ENCODE peak calls at places on chromosomes 5 and 9, in four cellular contexts. E, J, Q and H are unnamed samples.

GRCh38 chr5:169837686-169838085 is 142.6 kb downstream of the INSYN2B start:
- DNase-seq in Q (no peak), J (no peak), E (no peak), H (no peak)

GRCh38 chr5:145941096-145941676 is 4.8 kb downstream of the SH3RF2 start:
- DNase-seq in J (no peak), Q (no peak), E (no peak), H (no peak)

GRCh38 chr9:91785403-91785917 is 164.6 kb downstream of the ROR2 start:
- DNase-seq in E (no peak), J (no peak), Q (no peak), H (no peak)

GRCh38 chr9:5113994-5114748 is 71.3 kb downstream of the INSL6 start:
- DNase-seq in E (peak), J (no peak), Q (no peak), H (no peak)

GRCh38 chr9:114588150-114588663 is 638 bp downstream of the ATP6V1G1 start:
- DNase-seq in J (peak), Q (peak), E (no peak), H (no peak)

GRCh38 chr9:135291165-135291564 is 188.4 kb upstream of the PPP1R26 start:
- DNase-seq in Q (no peak), E (peak), J (no peak), H (no peak)

GRCh38 chr9:98306384-98307145 is 51.1 kb upstream of the TBC1D2 start:
- DNase-seq in J (no peak), Q (no peak), E (no peak), H (no peak)

GRCh38 chr5:144598451-144599068 is 427.9 kb downstream of the KCTD16 start:
- DNase-seq in Q (no peak), J (no peak), E (peak), H (no peak)

GRCh38 chr9:106862115-106862945 is 636 bp upstream of the ZNF462 start:
- DNase-seq in E (no peak), J (no peak), Q (peak), H (no peak)

GRCh38 chr9:133141833-133142594 is 21.0 kb upstream of the RALGDS start:
- DNase-seq in E (peak), J (peak), Q (no peak), H (peak)

GRCh38 chr9:85949591-85950335 is 8.8 kb downstream of the NAA35 start:
- DNase-seq in J (no peak), Q (no peak), E (no peak), H (no peak)

GRCh38 chr5:138276402-138277054 is 2.1 kb upstream of the GFRA3 start:
- DNase-seq in Q (peak), E (no peak), J (no peak), H (no peak)
- TF ChIP-seq CTCF in Q (no peak), E (no peak), J (no peak), H (no peak)

GRCh38 chr9:37994639-37995347 is 74.2 kb downstream of the SHB start:
- DNase-seq in J (peak), Q (peak), E (peak), H (peak)
- TF ChIP-seq CTCF in J (no peak), Q (no peak), E (no peak), H (no peak)

DNA sequence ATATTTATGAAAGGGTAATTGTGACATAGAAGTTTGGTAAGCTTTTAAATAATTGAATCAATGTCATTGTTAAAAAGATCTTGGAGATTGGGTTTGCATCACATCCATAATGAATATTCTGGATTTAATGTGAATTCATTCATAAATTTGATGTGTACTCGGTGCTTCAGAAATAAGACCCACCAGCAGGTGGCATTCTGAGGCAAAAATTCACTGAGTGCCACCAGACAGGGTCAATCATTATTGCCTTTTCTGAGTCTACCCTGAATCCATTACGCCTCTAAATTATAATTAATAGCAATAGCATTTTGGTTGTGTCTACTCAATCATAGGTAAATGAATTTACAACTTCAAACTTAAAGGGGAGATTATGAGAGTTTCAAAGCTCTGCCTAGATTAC is 1.0 kb downstream of the TRPC7 start:
- DNase-seq in J (peak), E (no peak), Q (no peak), H (no peak)
- TF ChIP-seq CTCF in J (peak), E (no peak), Q (peak), H (no peak)

DNA sequence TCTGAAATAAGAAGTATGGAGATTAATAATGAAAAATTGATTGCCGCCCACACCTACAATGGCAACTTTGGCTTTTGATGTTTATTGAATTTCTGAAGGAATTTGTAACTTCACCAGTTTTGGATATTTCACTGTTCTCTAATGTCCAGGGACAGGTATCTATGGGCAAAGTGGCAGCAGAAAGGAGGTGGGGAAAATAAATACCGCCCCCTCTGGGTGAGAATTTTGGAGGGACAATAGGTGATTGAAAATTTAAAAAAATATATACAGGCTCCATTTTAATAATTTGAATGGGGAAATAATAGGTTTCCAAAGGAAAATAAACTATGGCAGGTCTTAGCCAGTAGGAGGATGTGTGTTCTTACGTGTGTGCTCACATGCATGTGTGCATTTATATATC is 1.3 kb downstream of the SCGB3A2 start:
- DNase-seq in Q (no peak), E (no peak), J (no peak), H (no peak)
- TF ChIP-seq CTCF in Q (no peak), E (no peak), J (no peak), H (no peak)

DNA sequence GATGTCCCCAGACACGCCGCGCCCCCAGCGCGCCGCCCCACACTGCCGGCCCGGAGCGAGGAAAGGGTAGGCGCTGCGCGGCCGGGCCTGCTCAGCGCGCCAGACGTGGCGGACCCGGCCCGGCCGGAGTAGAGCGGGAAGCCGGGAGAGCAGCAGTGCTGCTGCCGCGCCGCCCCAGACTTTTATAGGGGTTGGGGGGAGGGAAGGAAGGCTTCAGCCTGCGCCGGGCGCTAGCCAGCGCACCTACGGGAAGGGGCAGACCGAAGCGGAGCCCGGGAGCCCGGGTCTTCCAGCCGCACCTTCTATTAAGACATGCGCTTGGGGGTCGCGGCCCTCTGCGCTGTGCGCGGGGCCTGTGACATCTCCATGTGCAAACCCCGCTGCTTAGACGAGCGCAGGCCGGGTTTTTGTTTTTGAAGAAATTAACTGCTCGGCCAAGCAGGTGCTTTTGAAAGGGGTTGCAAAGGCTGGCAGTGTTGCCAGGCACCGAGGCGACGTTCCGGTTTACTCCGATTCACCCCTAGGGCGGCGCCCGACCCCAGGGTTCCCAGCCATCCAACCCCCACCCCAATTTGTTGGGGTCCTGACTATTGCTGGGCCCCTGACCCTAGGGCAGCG is 361 bp upstream of the PAX5 start:
- DNase-seq in J (peak), Q (peak), E (peak), H (peak)
- TF ChIP-seq CTCF in J (peak), Q (no peak), E (peak), H (peak)

GRCh38 chr5:34751807-34752736 is 86.9 kb upstream of the TTC23L start:
- DNase-seq in Q (no peak), E (no peak), J (no peak), H (no peak)
- TF ChIP-seq CTCF in Q (no peak), E (no peak), J (no peak), H (no peak)

GRCh38 chr9:136807281-136808074 is at the start of gene RABL6:
- DNase-seq in Q (peak), J (peak), E (peak), H (peak)
- TF ChIP-seq CTCF in Q (no peak), J (no peak), E (no peak), H (no peak)